ENCODE peak calls at places on chromosomes 12 and 14, in ten cellular contexts. K, Q, Z, S, F, R, I, B, E and Y are unnamed samples.

GRCh38 chr12:116266220-116266619 is 11.3 kb downstream of the MED13L start:
- DNase-seq in K (no peak), Q (no peak), Z (no peak), S (peak), F (no peak), R (no peak), I (no peak), B (no peak), E (peak), Y (no peak)

GRCh38 chr14:99981806-99982205 is 83.4 kb upstream of the EVL start:
- DNase-seq in K (no peak), Q (peak), Z (no peak), S (no peak), F (no peak), R (no peak), I (no peak), B (no peak), E (no peak), Y (no peak)

GRCh38 chr12:124518051-124518932 is 49.1 kb downstream of the NCOR2 start:
- DNase-seq in K (peak), Q (peak), Z (no peak), S (peak), F (peak), R (peak), I (peak), B (peak), E (peak), Y (peak)

GRCh38 chr12:131749618-131750315 is 38.9 kb downstream of the SFSWAP start:
- DNase-seq in K (no peak), Q (no peak), Z (no peak), S (no peak), F (no peak), R (no peak), I (no peak), B (no peak), E (no peak), Y (no peak)

GRCh38 chr12:26032719-26033241 is 74.3 kb downstream of the RASSF8 start:
- DNase-seq in K (no peak), Q (no peak), Z (no peak), S (no peak), F (no peak), R (peak), I (no peak), B (no peak), E (no peak), Y (no peak)

GRCh38 chr12:89756638-89757321 is 48.1 kb upstream of the ATP2B1 start:
- DNase-seq in K (no peak), Q (peak), Z (peak), S (no peak), F (no peak), R (peak), I (peak), B (no peak), E (peak), Y (no peak)

GRCh38 chr12:46523863-46524770 is 151.5 kb upstream of the SLC38A2 start:
- DNase-seq in K (no peak), Q (peak), Z (peak), S (no peak), F (no peak), R (no peak), I (no peak), B (no peak), E (peak), Y (no peak)

GRCh38 chr12:32756476-32757158 is 920 bp upstream of the YARS2 start:
- DNase-seq in K (no peak), Q (no peak), Z (no peak), S (peak), F (no peak), R (no peak), I (no peak), B (no peak), E (no peak), Y (no peak)

GRCh38 chr12:56224954-56225353 is 812 bp downstream of the NABP2 start:
- DNase-seq in K (no peak), Q (peak), Z (peak), S (peak), F (no peak), R (no peak), I (no peak), B (peak), E (no peak), Y (no peak)

GRCh38 chr12:64735447-64735846 is 23.8 kb downstream of the GNS start:
- DNase-seq in K (no peak), Q (no peak), Z (no peak), S (no peak), F (no peak), R (no peak), I (no peak), B (no peak), E (no peak), Y (no peak)

GRCh38 chr12:42568952-42569916 is 20.3 kb downstream of the PRICKLE1 start:
- DNase-seq in K (no peak), Q (peak), Z (no peak), S (peak), F (no peak), R (peak), I (peak), B (no peak), E (peak), Y (no peak)

GRCh38 chr14:29216774-29217232 is 450.2 kb downstream of the FOXG1 start:
- DNase-seq in K (no peak), Q (no peak), Z (no peak), S (no peak), F (no peak), R (no peak), I (no peak), B (no peak), E (peak), Y (no peak)

GRCh38 chr12:75954076-75954475 is 77.5 kb downstream of the PHLDA1 start:
- DNase-seq in K (no peak), Q (peak), Z (no peak), S (no peak), F (peak), R (no peak), I (no peak), B (no peak), E (peak), Y (no peak)

GRCh38 chr14:95018845-95019244 is 138.5 kb downstream of the DICER1 start:
- DNase-seq in K (no peak), Q (no peak), Z (no peak), S (no peak), F (no peak), R (no peak), I (no peak), B (no peak), E (no peak), Y (no peak)

GRCh38 chr14:103552011-103552797 is 10.3 kb downstream of the BAG5 start:
- DNase-seq in K (no peak), Q (no peak), Z (no peak), S (no peak), F (no peak), R (no peak), I (no peak), B (peak), E (peak), Y (no peak)

GRCh38 chr12:20212036-20212435 is 156.3 kb upstream of the PDE3A start:
- DNase-seq in K (no peak), Q (no peak), Z (no peak), S (no peak), F (no peak), R (peak), I (peak), B (no peak), E (peak), Y (no peak)

GRCh38 chr12:55188974-55189556 is 31.8 kb upstream of the OR10A7 start:
- DNase-seq in K (no peak), Q (peak), Z (peak), S (peak), F (no peak), R (peak), I (peak), B (no peak), E (peak), Y (peak)

GRCh38 chr12:1117970-1118563 is 127.0 kb downstream of the ERC1 start:
- DNase-seq in K (peak), Q (peak), Z (peak), S (peak), F (no peak), R (peak), I (peak), B (no peak), E (peak), Y (no peak)

GRCh38 chr12:96220902-96221301 is 26.7 kb downstream of the ELK3 start:
- DNase-seq in K (no peak), Q (no peak), Z (no peak), S (no peak), F (no peak), R (no peak), I (no peak), B (no peak), E (peak), Y (no peak)

GRCh38 chr14:38860530-38860929 is 242.5 kb downstream of the SEC23A start:
- DNase-seq in K (no peak), Q (no peak), Z (no peak), S (no peak), F (no peak), R (no peak), I (no peak), B (no peak), E (no peak), Y (no peak)

GRCh38 chr14:71592361-71592760 is 339.9 kb upstream of the RGS6 start:
- DNase-seq in K (no peak), Q (peak), Z (no peak), S (no peak), F (no peak), R (no peak), I (no peak), B (no peak), E (peak), Y (no peak)

GRCh38 chr12:56469007-56469930 is 891 bp downstream of the SPRYD4 start:
- DNase-seq in K (no peak), Q (peak), Z (no peak), S (no peak), F (no peak), R (no peak), I (peak), B (no peak), E (no peak), Y (no peak)

GRCh38 chr14:38989917-38990546 is 113.0 kb downstream of the SEC23A start:
- DNase-seq in K (no peak), Q (no peak), Z (peak), S (no peak), F (no peak), R (peak), I (no peak), B (no peak), E (no peak), Y (no peak)

GRCh38 chr14:68633131-68633991 is 159.5 kb downstream of the ZFP36L1 start:
- DNase-seq in K (peak), Q (no peak), Z (no peak), S (no peak), F (no peak), R (peak), I (peak), B (no peak), E (no peak), Y (peak)

GRCh38 chr14:59026086-59026485 is 162.4 kb upstream of the DAAM1 start:
- DNase-seq in K (no peak), Q (no peak), Z (no peak), S (no peak), F (no peak), R (no peak), I (no peak), B (no peak), E (no peak), Y (no peak)

GRCh38 chr14:51942971-51943370 is 46.4 kb upstream of the RTRAF start:
- DNase-seq in K (no peak), Q (no peak), Z (no peak), S (no peak), F (no peak), R (no peak), I (no peak), B (no peak), E (no peak), Y (no peak)